ENCODE peak calls at places on chromosomes 12 and 14, in eight cellular contexts. T is endothelial cell, B is BJ, P is adrenal gland, H is HCT116, L is fibroblast of villous mesenchyme, N is foreskin fibroblast, K is uterus. F is an unnamed sample.

GRCh38 chr12:6884539-6884938 is 11.4 kb upstream of the SPSB2 start:
- DNase-seq in T (no peak), B (no peak), P (no peak), H (no peak), L (no peak), N (no peak), K (no peak), F (no peak)

GRCh38 chr12:40819427-40820108 is 127.3 kb downstream of the CNTN1 start:
- DNase-seq in T (peak), B (no peak), P (no peak), H (no peak), L (no peak), N (no peak), K (no peak), F (no peak)

GRCh38 chr12:32983332-32983731 is 86.8 kb upstream of the PKP2 start:
- DNase-seq in T (no peak), B (no peak), P (no peak), H (no peak), L (no peak), N (no peak), K (no peak), F (no peak)

GRCh38 chr12:26149963-26150362 is 25.1 kb upstream of the BHLHE41 start:
- DNase-seq in T (no peak), B (no peak), P (no peak), H (no peak), L (no peak), N (no peak), K (no peak), F (no peak)

GRCh38 chr14:24080142-24080530 is 8.8 kb downstream of the CPNE6 start:
- DNase-seq in T (no peak), B (no peak), P (no peak), H (no peak), L (no peak), N (no peak), K (no peak), F (no peak)

GRCh38 chr12:727321-727720 is 25.1 kb upstream of the WNK1 start:
- DNase-seq in T (no peak), B (no peak), P (no peak), H (no peak), L (no peak), N (no peak), K (no peak), F (no peak)

GRCh38 chr14:50320279-50320678 is 8.2 kb downstream of the DMAC2L start:
- DNase-seq in T (no peak), B (no peak), P (no peak), H (no peak), L (peak), N (peak), K (no peak), F (no peak)

GRCh38 chr12:2382391-2383155 is 329.8 kb downstream of the CACNA1C start:
- DNase-seq in T (no peak), B (no peak), P (no peak), H (no peak), L (peak), N (no peak), K (peak), F (peak)

GRCh38 chr12:49577589-49578315 is 9.8 kb upstream of the MCRS1 start:
- DNase-seq in T (no peak), B (no peak), P (no peak), H (no peak), L (no peak), N (no peak), K (no peak), F (no peak)

GRCh38 chr14:24954697-24955037 is 95.3 kb downstream of the STXBP6 start:
- DNase-seq in T (no peak), B (no peak), P (no peak), H (no peak), L (no peak), N (no peak), K (no peak), F (no peak)

GRCh38 chr12:2739832-2740641 is 54.7 kb upstream of the FKBP4 start:
- DNase-seq in T (peak), B (no peak), P (no peak), H (no peak), L (peak), N (peak), K (no peak), F (peak)

GRCh38 chr14:37569729-37570128 is 25.3 kb downstream of the FOXA1 start:
- DNase-seq in T (no peak), B (no peak), P (no peak), H (no peak), L (no peak), N (no peak), K (no peak), F (no peak)

GRCh38 chr12:118714500-118714899 is 266.8 kb upstream of the SRRM4 start:
- DNase-seq in T (no peak), B (no peak), P (no peak), H (no peak), L (no peak), N (no peak), K (no peak), F (no peak)

GRCh38 chr12:68306564-68306963 is 25.6 kb downstream of the MDM1 start:
- DNase-seq in T (no peak), B (no peak), P (no peak), H (no peak), L (peak), N (no peak), K (no peak), F (no peak)

GRCh38 chr12:122785503-122785902 is 11.1 kb downstream of the CCDC62 start:
- DNase-seq in T (no peak), B (no peak), P (no peak), H (no peak), L (no peak), N (no peak), K (no peak), F (no peak)

GRCh38 chr12:76726626-76727025 is 37.3 kb upstream of the ZDHHC17 start:
- DNase-seq in T (no peak), B (no peak), P (no peak), H (no peak), L (no peak), N (no peak), K (no peak), F (no peak)

GRCh38 chr14:104553166-104554087 is 26.1 kb upstream of the C14orf180 start:
- DNase-seq in T (no peak), B (no peak), P (no peak), H (no peak), L (no peak), N (no peak), K (no peak), F (no peak)

GRCh38 chr12:12835378-12836145 is 22.4 kb downstream of the DDX47 start:
- DNase-seq in T (no peak), B (no peak), P (no peak), H (peak), L (peak), N (peak), K (no peak), F (no peak)

GRCh38 chr12:77686760-77687159 is 143.9 kb upstream of the NAV3 start:
- DNase-seq in T (no peak), B (no peak), P (no peak), H (no peak), L (peak), N (no peak), K (no peak), F (no peak)

GRCh38 chr14:65100905-65101541 is 1.3 kb downstream of the MAX start:
- DNase-seq in T (no peak), B (no peak), P (no peak), H (no peak), L (peak), N (no peak), K (no peak), F (no peak)

GRCh38 chr14:105989746-105990302 is 463.4 kb downstream of the TMEM121 start:
- DNase-seq in T (no peak), B (no peak), P (no peak), H (no peak), L (no peak), N (no peak), K (no peak), F (no peak)

GRCh38 chr12:72282721-72283120 is 10.6 kb downstream of the TRHDE start:
- DNase-seq in T (no peak), B (no peak), P (no peak), H (no peak), L (no peak), N (no peak), K (no peak), F (no peak)
- TF ChIP-seq CTCF in T (no peak), B (peak), P (peak), H (peak), L (peak), N (peak), K (peak), F (peak)

GRCh38 chr12:107326237-107326636 is 232.9 kb upstream of the CRY1 start:
- DNase-seq in T (no peak), B (no peak), P (no peak), H (no peak), L (no peak), N (no peak), K (no peak), F (peak)
- TF ChIP-seq CTCF in T (no peak), B (no peak), P (no peak), H (no peak), L (no peak), N (no peak), K (no peak), F (no peak)

DNA sequence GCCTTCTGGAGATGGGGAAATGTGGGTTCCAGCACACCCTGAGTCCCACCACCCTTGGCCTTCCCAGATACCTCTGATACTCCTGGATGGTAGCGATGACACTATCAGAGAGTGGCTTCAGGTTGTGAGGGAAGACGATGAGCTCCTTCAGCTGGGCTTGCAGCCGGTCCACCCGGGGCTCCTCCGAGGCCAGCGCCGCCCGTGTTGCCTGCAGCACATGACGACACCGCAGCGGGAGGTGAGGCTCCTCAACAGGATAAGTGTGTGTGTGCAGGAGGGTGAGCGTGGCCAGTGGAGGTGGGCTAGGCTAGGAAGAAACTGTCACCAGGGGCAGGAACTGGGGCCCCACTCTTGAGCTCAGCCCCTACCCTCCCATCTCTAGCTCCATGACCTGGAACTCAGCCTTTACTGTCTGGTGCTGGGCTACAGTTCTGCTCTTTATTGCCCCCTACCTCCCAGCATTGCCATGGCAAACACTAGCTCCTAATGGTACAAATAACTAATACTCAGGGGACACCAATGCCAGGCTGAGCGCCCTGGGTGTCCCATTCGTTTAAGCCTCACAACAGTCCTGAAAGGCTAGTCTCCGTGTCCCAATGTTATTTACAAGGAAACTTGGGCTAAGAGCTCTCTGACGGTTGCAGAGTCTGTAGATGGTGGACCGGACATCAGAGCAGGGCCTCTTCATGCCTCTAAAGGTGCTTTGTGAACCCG is 64.1 kb downstream of the SYNE3 start:
- DNase-seq in T (peak), B (no peak), P (no peak), H (no peak), L (peak), N (no peak), K (no peak), F (peak)
- TF ChIP-seq CTCF in T (peak), B (peak), P (no peak), H (peak), L (peak), N (peak), K (no peak), F (peak)

GRCh38 chr14:71309756-71310155 is 402.5 kb downstream of the PCNX1 start:
- DNase-seq in T (no peak), B (no peak), P (no peak), H (no peak), L (no peak), N (no peak), K (no peak), F (no peak)
- TF ChIP-seq CTCF in T (no peak), B (no peak), P (no peak), H (peak), L (peak), N (no peak), K (no peak), F (peak)

GRCh38 chr12:30795660-30796507 is 41.1 kb upstream of the CAPRIN2 start:
- DNase-seq in T (peak), B (no peak), P (peak), H (peak), L (peak), N (peak), K (peak), F (no peak)
- TF ChIP-seq CTCF in T (no peak), B (peak), P (no peak), H (no peak), L (no peak), N (no peak), K (no peak), F (no peak)

GRCh38 chr12:92947589-92948215 is 18.6 kb upstream of the EEA1 start:
- DNase-seq in T (no peak), B (no peak), P (no peak), H (no peak), L (no peak), N (no peak), K (no peak), F (no peak)
- TF ChIP-seq CTCF in T (no peak), B (no peak), P (no peak), H (no peak), L (no peak), N (no peak), K (no peak), F (no peak)

DNA sequence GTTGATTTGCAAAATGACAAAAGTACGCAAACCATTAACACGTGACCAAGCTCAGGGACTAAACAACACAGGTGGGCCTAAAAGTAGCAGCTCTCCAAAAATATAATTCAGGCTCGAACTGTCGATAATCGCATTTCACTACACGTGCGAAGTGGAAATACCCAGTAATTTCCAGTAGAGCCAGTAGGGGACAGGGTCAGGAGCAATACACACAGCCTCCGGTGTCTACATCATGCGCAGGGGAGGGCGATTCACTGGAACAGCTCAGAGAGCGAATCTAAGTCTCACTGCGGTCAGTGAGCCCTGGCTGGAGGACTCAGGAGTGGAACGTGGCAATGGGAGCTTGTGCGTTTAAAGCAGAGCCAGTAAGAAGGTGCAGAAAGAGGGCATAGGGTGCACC is 40.4 kb downstream of the SETD3 start:
- DNase-seq in T (no peak), B (no peak), P (no peak), H (no peak), L (no peak), N (no peak), K (no peak), F (no peak)
- TF ChIP-seq CTCF in T (no peak), B (no peak), P (no peak), H (no peak), L (no peak), N (no peak), K (no peak), F (no peak)

GRCh38 chr12:95614384-95614982 is 63.2 kb upstream of the USP44 start:
- DNase-seq in T (no peak), B (no peak), P (no peak), H (no peak), L (no peak), N (no peak), K (no peak), F (no peak)

GRCh38 chr12:95613021-95613420 is 61.7 kb upstream of the USP44 start:
- DNase-seq in T (no peak), B (no peak), P (no peak), H (no peak), L (no peak), N (no peak), K (no peak), F (no peak)

GRCh38 chr12:95608252-95609033 is 57.2 kb upstream of the USP44 start:
- DNase-seq in T (no peak), B (peak), P (no peak), H (no peak), L (peak), N (peak), K (peak), F (no peak)

GRCh38 chr12:95615735-95616134 is 64.5 kb upstream of the USP44 start:
- DNase-seq in T (no peak), B (no peak), P (no peak), H (no peak), L (no peak), N (no peak), K (no peak), F (no peak)

DNA sequence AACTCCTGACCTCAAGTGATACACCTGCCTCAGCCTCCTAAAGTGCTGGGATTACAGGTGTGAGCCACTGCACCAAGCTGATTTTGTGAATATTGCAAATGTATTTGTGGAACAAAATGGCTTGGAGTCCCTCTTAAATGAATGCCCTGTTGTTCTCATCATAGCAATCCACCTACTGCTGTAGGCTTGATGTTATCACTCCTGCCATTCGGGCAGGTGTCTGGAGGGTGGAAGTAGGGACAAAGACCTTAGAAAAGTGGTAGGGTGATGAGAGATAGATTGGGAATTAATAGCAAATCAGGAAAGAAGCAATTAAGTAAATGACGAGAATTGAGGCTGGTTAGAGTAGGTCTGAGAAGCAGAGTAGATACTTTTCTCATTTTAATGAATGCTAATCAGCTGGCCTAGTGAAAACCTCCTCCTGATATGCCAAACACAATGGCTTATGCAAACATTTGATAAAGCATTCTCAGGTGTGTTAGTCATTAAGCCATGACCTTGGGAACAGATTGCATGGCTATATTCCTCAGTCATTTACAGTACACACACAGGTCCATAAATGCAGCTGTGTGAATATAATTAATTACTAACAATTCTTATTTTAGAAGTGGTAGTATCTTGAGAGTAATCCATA is 60.5 kb upstream of the USP44 start:
- DNase-seq in T (no peak), B (no peak), P (no peak), H (peak), L (no peak), N (no peak), K (no peak), F (no peak)
- TF ChIP-seq CTCF in T (no peak), B (no peak), P (no peak), H (no peak), L (no peak), N (no peak), K (no peak), F (no peak)